ENCODE peak calls at places on chromosomes 11 and 22, in five cellular contexts. H, A, T, R and Z are unnamed samples.

GRCh38 chr11:94111241-94111640 is 17.4 kb upstream of the PANX1 start:
- DNase-seq in H (no peak), R (no peak), A (no peak), T (no peak), Z (no peak)

GRCh38 chr22:40966683-40967082 is 15.5 kb downstream of the RBX1 start:
- DNase-seq in T (no peak), R (no peak), A (no peak), H (no peak), Z (no peak)

GRCh38 chr11:130620566-130620965 is 172.1 kb downstream of the ADAMTS15 start:
- DNase-seq in H (no peak), A (no peak), T (no peak), R (no peak), Z (no peak)

GRCh38 chr11:57217053-57217452 is 20.0 kb downstream of the APLNR start:
- DNase-seq in R (no peak), H (no peak), A (no peak), T (no peak), Z (no peak)

GRCh38 chr11:72969894-72970335 is 155.7 kb downstream of the ATG16L2 start:
- DNase-seq in A (no peak), T (peak; percentile 82), R (no peak), H (no peak), Z (no peak)

GRCh38 chr11:77644887-77645286 is 7.3 kb upstream of the CLNS1A start:
- DNase-seq in A (no peak), R (no peak), T (no peak), H (no peak), Z (no peak)

GRCh38 chr11:29538339-29539036 is 478.3 kb downstream of the KCNA4 start:
- DNase-seq in A (no peak), R (no peak), H (no peak), T (no peak), Z (no peak)

GRCh38 chr11:134512791-134513538 is 100.9 kb upstream of the B3GAT1 start:
- DNase-seq in A (no peak), R (no peak), H (no peak), T (no peak), Z (no peak)

GRCh38 chr11:132334769-132335280 is 964.4 kb downstream of the NTM start:
- DNase-seq in R (no peak), H (no peak), A (no peak), T (no peak), Z (no peak)

GRCh38 chr22:39490135-39490798 is 11.8 kb upstream of the MIEF1 start:
- DNase-seq in A (peak; percentile 67), H (peak; percentile 43), T (peak; percentile 72), R (peak; percentile 64), Z (peak; percentile 69)

GRCh38 chr11:103317118-103317517 is 207.9 kb downstream of the DYNC2H1 start:
- DNase-seq in T (no peak), H (no peak), R (no peak), A (no peak), Z (no peak)

GRCh38 chr22:20429254-20430100 is 8.1 kb downstream of the SCARF2 start:
- DNase-seq in R (peak; percentile 81), H (peak; percentile 65), A (peak; percentile 82), T (no peak), Z (no peak)

GRCh38 chr11:67111261-67111660 is 7.8 kb upstream of the KDM2A start:
- DNase-seq in H (no peak), A (no peak), T (peak; percentile 64), R (no peak), Z (peak; percentile 39)

GRCh38 chr11:133078012-133078411 is 454.3 kb downstream of the OPCML start:
- DNase-seq in T (no peak), H (no peak), A (no peak), R (no peak), Z (no peak)

GRCh38 chr11:57140568-57140967 is 41.2 kb upstream of the LRRC55 start:
- DNase-seq in A (no peak), R (no peak), T (no peak), H (no peak), Z (no peak)

GRCh38 chr11:32888805-32889204 is 3.8 kb upstream of the QSER1 start:
- DNase-seq in T (peak; percentile 62), A (no peak), R (no peak), H (no peak), Z (no peak)

GRCh38 chr11:62707277-62707771 is at the start of the genes BSCL2 and GNG3:
- DNase-seq in A (no peak), R (no peak), H (no peak), T (no peak), Z (peak; percentile 54)

GRCh38 chr22:29710922-29711593 is 8.7 kb upstream of the CABP7 start:
- DNase-seq in A (no peak), H (no peak), T (no peak), R (no peak), Z (peak; percentile 71)

GRCh38 chr11:39367526-39367925 is 2091.9 kb downstream of the LRRC4C start:
- DNase-seq in H (no peak), R (no peak), A (no peak), T (no peak), Z (no peak)

GRCh38 chr22:41699264-41700104 is at the start of gene MEI1:
- DNase-seq in T (peak; percentile 64), H (peak; percentile 83), R (peak; percentile 90), A (peak; percentile 83), Z (no peak)

GRCh38 chr11:31424652-31425051 is 55.0 kb downstream of the DNAJC24 start:
- DNase-seq in A (no peak), R (no peak), H (no peak), T (no peak), Z (no peak)

GRCh38 chr11:1939006-1939626 is 8.0 kb upstream of the MRPL23 start:
- DNase-seq in T (no peak), H (peak; percentile 7), R (no peak), A (no peak), Z (no peak)

GRCh38 chr22:33850724-33851123 is 69.6 kb downstream of the LARGE1 start:
- DNase-seq in R (no peak), T (no peak), A (no peak), H (no peak), Z (no peak)

GRCh38 chr11:59822989-59823566 is 12.5 kb upstream of the MRPL16 start:
- DNase-seq in R (peak; percentile 2), T (peak; percentile 68), H (no peak), A (no peak), Z (peak; percentile 82)

GRCh38 chr11:106989056-106989455 is 29.2 kb downstream of the GUCY1A2 start:
- DNase-seq in A (no peak), R (no peak), T (peak; percentile 49), H (no peak), Z (no peak)

GRCh38 chr11:68120212-68121066 is 749 bp downstream of the CHKA start:
- DNase-seq in T (peak; percentile 18), R (peak; percentile 17), H (peak; percentile 49), A (peak; percentile 28), Z (peak; percentile 44)

GRCh38 chr22:19610518-19611253 is 86.5 kb upstream of the CLDN5 start:
- DNase-seq in R (no peak), A (no peak), T (no peak), H (no peak), Z (no peak)

GRCh38 chr11:34488855-34489557 is 24.6 kb downstream of the ELF5 start:
- DNase-seq in T (no peak), H (no peak), A (no peak), R (no peak), Z (no peak)

GRCh38 chr11:76885390-76886097 is 24.8 kb downstream of the ACER3 start:
- DNase-seq in H (no peak), A (no peak), T (peak; percentile 37), R (no peak), Z (no peak)

GRCh38 chr11:19498986-19499669 is 213.5 kb upstream of the NAV2 start:
- DNase-seq in A (no peak), R (no peak), H (no peak), T (peak; percentile 2), Z (peak; percentile 70)

GRCh38 chr22:50621948-50622722 is 5.8 kb downstream of the ARSA start:
- DNase-seq in H (no peak), T (no peak), R (peak; percentile 27), A (no peak), Z (no peak)

GRCh38 chr11:122375687-122376399 is 259.8 kb upstream of the BLID start:
- DNase-seq in R (no peak), T (peak; percentile 56), A (no peak), H (no peak), Z (peak; percentile 20)

GRCh38 chr11:104926771-104927470 is 28.7 kb upstream of the CASP12 start:
- DNase-seq in A (no peak), H (no peak), R (no peak), T (no peak), Z (no peak)

GRCh38 chr11:36278531-36279245 is 10.5 kb downstream of the COMMD9 start:
- DNase-seq in A (no peak), H (no peak), T (peak; percentile 21), R (no peak), Z (peak; percentile 76)

GRCh38 chr11:128696930-128697329 is 3.1 kb downstream of the FLI1 start:
- DNase-seq in T (no peak), A (no peak), R (no peak), H (no peak), Z (no peak)
- H3K27me3 ChIP-seq in T (no peaks in the 10 kb centered on the region), A (no peaks in the 10 kb centered on the region), R (no peaks in the 10 kb centered on the region), H (no peaks in the 10 kb centered on the region), Z (no peaks in the 10 kb centered on the region)

GRCh38 chr22:32422062-32422461 is 10.0 kb upstream of the RTCB start:
- DNase-seq in R (no peak), A (no peak), T (no peak), H (no peak), Z (no peak)
- H3K27me3 ChIP-seq in R (peaks cover 22% of the 10 kb centered on the region), A (peaks cover 8% of the 10 kb centered on the region), T (peaks cover 2% of the 10 kb centered on the region), H (no peaks in the 10 kb centered on the region), Z (no peaks in the 10 kb centered on the region)

DNA sequence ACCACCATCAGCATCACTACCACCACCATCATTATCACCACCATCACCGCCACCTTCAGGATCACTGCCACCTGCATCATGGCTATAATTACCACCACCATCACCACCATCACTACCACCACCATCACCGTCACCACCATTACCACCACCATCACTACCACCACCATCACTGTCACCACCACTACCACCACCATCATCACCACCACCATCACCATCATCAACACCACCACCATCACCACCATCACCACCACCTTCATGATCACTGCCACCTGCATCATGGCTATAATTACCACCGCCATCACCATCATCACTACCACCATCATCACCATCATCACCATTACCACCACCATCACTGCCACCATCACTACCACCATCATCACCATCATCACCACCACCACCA is 23.5 kb downstream of the CACNG2 start:
- DNase-seq in A (no peak), T (no peak), R (no peak), H (no peak), Z (no peak)
- H3K27me3 ChIP-seq in A (peaks cover 11% of the 10 kb centered on the region), T (peaks cover 9% of the 10 kb centered on the region), R (peaks cover 48% of the 10 kb centered on the region), H (no peaks in the 10 kb centered on the region), Z (peaks cover 15% of the 10 kb centered on the region)

DNA sequence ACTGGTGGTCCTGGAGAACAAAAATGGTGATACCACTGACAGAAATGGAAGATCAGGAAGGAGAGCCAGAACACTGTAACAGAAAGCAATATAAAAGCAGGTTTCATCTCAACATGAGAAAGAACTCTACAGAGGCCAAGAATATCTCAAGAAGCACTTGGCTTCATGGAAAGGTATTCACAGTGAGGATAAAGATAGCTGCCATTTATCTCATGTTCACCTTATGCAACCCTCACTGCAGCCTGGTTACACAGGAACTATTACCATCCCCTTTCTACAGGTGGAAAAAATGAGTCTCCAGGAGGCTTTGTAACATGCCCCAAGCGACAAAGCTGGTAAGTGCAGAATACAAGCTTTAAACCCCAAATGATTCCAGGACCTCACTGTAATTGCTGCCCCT is 606.1 kb upstream of the CADM1 start:
- DNase-seq in A (no peak), R (no peak), T (no peak), H (no peak), Z (no peak)
- H3K27me3 ChIP-seq in A (no peaks in the 10 kb centered on the region), R (no peaks in the 10 kb centered on the region), T (no peaks in the 10 kb centered on the region), H (no peaks in the 10 kb centered on the region), Z (no peaks in the 10 kb centered on the region)